ENCODE peak calls at places on chromosomes 5 and 9, in ten cellular contexts. G is IMR-90; M is GM04504; L is putamen; N is activated T-cell treated with anti-CD3 and anti-CD28 coated beads, Interleukin-2, amount 50 U/mL, for 4 hours; Z is GM23248; S is cerebellum; B is fibroblast of the aortic adventitia; R is activated T-helper 1 cell treated with Interleukin-2 at 50 U/mL for 16 hours; A is Peyer's patch. Q is an unnamed sample.

GRCh38 chr5:107486489-107486888 is 184.2 kb downstream of the EFNA5 start:
- DNase-seq in S (no peak), R (no peak), A (no peak), G (peak; percentile 59), L (no peak), N (peak; percentile 6), M (no peak), B (peak; percentile 14), Z (peak; percentile 40), Q (peak; percentile 81)

GRCh38 chr9:91711755-91712591 is 238.1 kb downstream of the ROR2 start:
- DNase-seq in R (no peak), M (no peak), L (peak; percentile 18), N (peak; percentile 18), B (no peak), S (no peak), Z (peak; percentile 39), G (peak; percentile 37), A (no peak), Q (no peak)

GRCh38 chr5:53543401-53543800 is 17.0 kb upstream of the NDUFS4 start:
- DNase-seq in L (no peak), Z (peak; percentile 18), B (peak; percentile 28), S (no peak), M (no peak), R (no peak), N (no peak), G (peak; percentile 66), A (no peak), Q (no peak)

GRCh38 chr5:173895766-173896165 is 7.6 kb downstream of the CPEB4 start:
- DNase-seq in A (no peak), R (no peak), G (no peak), L (no peak), S (no peak), M (no peak), B (no peak), Z (no peak), N (no peak), Q (no peak)

GRCh38 chr9:35028341-35028740 is 38.8 kb downstream of the DNAJB5 start:
- DNase-seq in G (peak; percentile 33), A (no peak), L (no peak), M (no peak), R (no peak), S (no peak), B (peak; percentile 27), Z (peak; percentile 51), N (no peak), Q (no peak)

GRCh38 chr9:673966-674526 is 167.5 kb upstream of the DMRT1 start:
- DNase-seq in A (no peak), G (no peak), M (no peak), N (no peak), R (no peak), B (no peak), S (no peak), L (no peak), Z (no peak), Q (no peak)

GRCh38 chr5:108521841-108522506 is 140.1 kb upstream of the FBXL17 start:
- DNase-seq in S (peak; percentile 3), L (no peak), A (no peak), G (peak; percentile 72), B (peak; percentile 75), M (peak; percentile 27), R (no peak), N (no peak), Z (peak; percentile 73), Q (peak; percentile 70)

GRCh38 chr9:133505901-133506652 is 18.7 kb downstream of the MYMK start:
- DNase-seq in Z (peak; percentile 72), L (no peak), R (no peak), G (peak; percentile 12), B (peak; percentile 97), A (no peak), N (no peak), S (no peak), M (peak; percentile 53), Q (no peak)

GRCh38 chr9:136975624-136976023 is 1.7 kb upstream of the PTGDS start:
- DNase-seq in G (no peak), Z (no peak), R (no peak), M (no peak), A (no peak), L (peak; percentile 86), N (no peak), S (peak; percentile 81), B (no peak), Q (no peak)

Q was measured in HCEC 1CT.